ENCODE peak calls at places on chromosomes 11 and 22, in five cellular contexts. W, J, B, H and G are unnamed samples.

GRCh38 chr11:112805658-112806057 is 155.6 kb upstream of the NCAM1 start:
- DNase-seq in W (no peak), J (no peak), B (no peak), H (no peak), G (no peak)

GRCh38 chr11:75126564-75126963 is 24.3 kb upstream of the SLCO2B1 start:
- DNase-seq in W (no peak), J (no peak), B (no peak), H (no peak), G (no peak)

GRCh38 chr11:116703421-116703820 is 69.4 kb downstream of the BUD13 start:
- DNase-seq in W (peak; percentile 58), J (no peak), B (no peak), H (no peak), G (no peak)

GRCh38 chr11:73152861-73153483 is 10.9 kb upstream of the FCHSD2 start:
- DNase-seq in W (no peak), J (no peak), B (no peak), H (no peak), G (peak; percentile 68)

GRCh38 chr11:101241160-101241795 is 111.7 kb upstream of the PGR start:
- DNase-seq in W (no peak), J (no peak), B (no peak), H (no peak), G (no peak)

GRCh38 chr22:46833228-46833627 is 70.8 kb downstream of the TBC1D22A start:
- DNase-seq in W (peak; percentile 73), J (no peak), B (no peak), H (no peak), G (no peak)

GRCh38 chr11:74033046-74033445 is 24.2 kb upstream of the UCP3 start:
- DNase-seq in W (no peak), J (no peak), B (no peak), H (no peak), G (no peak)

GRCh38 chr11:133955091-133955846 is 1.5 kb downstream of the IGSF9B start:
- DNase-seq in W (no peak), J (no peak), B (no peak), H (no peak), G (no peak)

GRCh38 chr22:21696115-21696514 is 30.3 kb downstream of the PPIL2 start:
- DNase-seq in W (no peak), J (no peak), B (no peak), H (no peak), G (no peak)

GRCh38 chr11:2432628-2433071 is 11.7 kb downstream of the TRPM5 start:
- DNase-seq in W (no peak), J (no peak), B (peak; percentile 69), H (no peak), G (peak; percentile 12)

GRCh38 chr11:2434506-2435255 is 9.6 kb downstream of the TRPM5 start:
- DNase-seq in W (no peak), J (no peak), B (peak; percentile 48), H (no peak), G (peak; percentile 4)

GRCh38 chr11:2434008-2434407 is 10.3 kb downstream of the TRPM5 start:
- DNase-seq in W (no peak), J (no peak), B (peak; percentile 6), H (no peak), G (peak; percentile 3)

GRCh38 chr11:2432171-2432621 is 12.1 kb downstream of the TRPM5 start:
- DNase-seq in W (no peak), J (no peak), B (no peak), H (no peak), G (no peak)

DNA sequence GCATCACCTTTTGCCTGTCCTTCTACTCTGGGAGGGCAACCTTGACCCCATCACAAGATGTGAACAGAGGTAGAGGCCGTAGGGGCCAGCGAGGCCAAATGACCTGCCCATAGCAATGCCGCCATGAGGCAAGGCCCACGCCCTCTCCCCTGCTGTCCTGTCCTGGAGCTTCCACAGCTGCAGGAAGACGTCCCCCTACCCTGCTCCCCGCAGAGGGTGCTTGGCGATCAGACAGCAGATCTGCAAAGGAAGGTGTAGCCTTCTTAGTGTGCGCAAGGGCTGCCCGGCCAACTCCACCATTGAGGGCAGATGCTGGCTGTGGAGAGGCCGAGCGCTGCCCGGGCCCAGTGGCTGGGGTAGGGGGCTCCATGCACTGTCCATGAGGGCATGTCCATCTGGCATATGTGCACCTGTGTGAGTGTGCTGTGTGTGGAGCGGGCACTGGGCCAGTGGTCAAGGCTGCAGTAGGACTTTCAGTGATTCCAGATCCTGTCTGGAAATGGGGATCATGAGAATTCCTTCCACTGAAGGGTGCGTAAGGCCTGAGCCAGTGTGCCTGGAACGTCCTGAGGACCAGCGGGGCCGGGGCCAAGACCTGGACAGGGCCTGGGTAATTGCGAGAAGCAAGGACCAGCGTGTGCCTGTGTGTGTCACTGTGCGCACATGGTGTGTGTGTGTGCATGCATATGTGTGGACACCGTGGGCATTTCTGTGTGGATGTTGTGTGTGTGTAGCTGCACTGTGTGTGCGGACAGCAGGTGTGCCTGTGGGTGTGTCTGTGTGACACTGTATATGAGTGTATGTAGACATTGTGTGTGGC is 11.0 kb downstream of the TRPM5 start:
- DNase-seq in W (no peak), J (no peak), B (peak; percentile 41), H (no peak), G (peak; percentile 1)
- TF ChIP-seq CTCF in W (no peak), J (no peak), B (no peak), H (no peak), G (no peak)

DNA sequence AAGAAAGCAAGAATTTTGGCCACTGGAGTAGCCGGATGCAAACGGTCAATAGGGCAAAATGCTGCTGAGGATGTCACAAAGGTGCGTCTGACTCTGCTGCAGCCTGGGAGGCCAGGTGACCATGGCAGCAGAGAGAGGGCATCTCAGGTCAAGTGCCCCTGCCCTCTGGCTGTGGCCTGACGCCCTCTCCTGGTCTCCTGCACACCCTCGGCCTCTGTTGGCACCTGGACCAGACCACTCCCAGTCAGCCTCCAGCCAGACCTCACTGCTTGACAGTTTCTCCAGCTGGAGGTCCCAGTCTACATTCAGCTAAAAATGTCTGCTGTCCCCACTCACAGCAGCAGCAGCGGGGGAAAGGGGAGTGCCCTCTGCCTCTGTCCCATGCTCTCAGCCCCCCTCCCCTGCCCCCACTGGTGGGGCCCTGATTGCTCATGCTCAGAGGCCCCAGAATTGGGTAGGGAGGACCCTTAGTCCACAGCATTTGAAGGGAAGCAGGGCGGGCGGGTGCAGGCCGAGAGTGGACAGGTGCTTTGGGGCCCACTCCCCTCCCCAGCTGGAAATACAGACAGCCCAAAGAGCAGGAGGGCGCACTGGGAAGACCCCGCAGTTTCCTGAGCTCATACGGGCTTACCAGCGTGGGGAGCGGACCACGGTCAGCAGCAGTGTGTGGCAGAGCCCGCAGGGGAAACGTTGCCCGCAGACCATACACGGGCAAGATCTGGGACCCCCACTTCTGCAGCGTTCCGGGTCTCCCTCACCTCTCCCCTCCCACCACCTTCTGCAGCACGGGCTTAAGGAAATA is 1.6 kb upstream of the BRSK2 start:
- DNase-seq in W (peak; percentile 79), J (no peak), B (peak; percentile 82), H (no peak), G (no peak)
- TF ChIP-seq CTCF in W (peak; percentile 86), J (no peak), B (no peak), H (no peak), G (no peak)

GRCh38 chr11:110314366-110315095 is 18.1 kb upstream of the RDX start:
- DNase-seq in W (no peak), J (no peak), B (no peak), H (no peak), G (no peak)
- TF ChIP-seq CTCF in W (no peak), J (no peak), B (no peak), H (no peak), G (no peak)

GRCh38 chr11:76919887-76920746 is 59.4 kb downstream of the ACER3 start:
- DNase-seq in W (peak; percentile 71), J (no peak), B (peak; percentile 86), H (peak; percentile 36), G (peak; percentile 30)

GRCh38 chr11:76918941-76919386 is 58.2 kb downstream of the ACER3 start:
- DNase-seq in W (no peak), J (no peak), B (peak; percentile 39), H (peak; percentile 12), G (no peak)

GRCh38 chr11:76916712-76917111 is 56.0 kb downstream of the ACER3 start:
- DNase-seq in W (no peak), J (no peak), B (no peak), H (no peak), G (no peak)

GRCh38 chr11:76919467-76919866 is 58.7 kb downstream of the ACER3 start:
- DNase-seq in W (no peak), J (no peak), B (no peak), H (no peak), G (no peak)
- TF ChIP-seq CTCF in W (no peak), J (no peak), B (no peak), H (no peak), G (no peak)